ENCODE peak calls at places on chromosomes 3 and 15, in ten cellular contexts. K is A549, Z is stomach, X is H1, U is tibial nerve, N is GM12878, V is transverse colon, W is K562, L is SK-N-SH, Y is HepG2. B is an unnamed sample.
A peak's percentile ranks its signal among the peaks of the same experiment; 100 is the strongest.

GRCh38 chr15:89815769-89816168 is 1.1 kb upstream of the ANPEP start:
- DNase-seq in K (no peak), Z (no peak), X (no peak), U (no peak), N (no peak), V (no peak), W (no peak), L (no peak), Y (no peak), B (no peak)

GRCh38 chr3:11136871-11137626 is 17.2 kb upstream of the HRH1 start:
- DNase-seq in K (peak; percentile 100), Z (no peak), X (no peak), U (no peak), N (no peak), V (peak; percentile 37), W (peak; percentile 82), L (peak; percentile 88), Y (peak; percentile 40), B (peak; percentile 92)

GRCh38 chr3:184229424-184230080 is at the start of gene VWA5B2:
- DNase-seq in K (peak; percentile 80), Z (peak; percentile 73), X (no peak), U (no peak), N (no peak), V (peak; percentile 65), W (peak; percentile 87), L (peak; percentile 99), Y (peak; percentile 44), B (no peak)

GRCh38 chr3:176058856-176059255 is 1138.4 kb downstream of the TBL1XR1 start:
- DNase-seq in K (no peak), Z (no peak), X (no peak), U (no peak), N (no peak), V (no peak), W (no peak), L (no peak), Y (no peak), B (no peak)

GRCh38 chr3:184693011-184693975 is 18.6 kb downstream of the MAGEF1 start:
- DNase-seq in K (no peak), Z (no peak), X (no peak), U (no peak), N (no peak), V (no peak), W (no peak), L (peak; percentile 85), Y (no peak), B (no peak)

GRCh38 chr3:123038751-123039150 is 11.2 kb upstream of the SEMA5B start:
- DNase-seq in K (no peak), Z (no peak), X (no peak), U (no peak), N (no peak), V (no peak), W (no peak), L (no peak), Y (no peak), B (no peak)

GRCh38 chr3:102215166-102215565 is 219.6 kb upstream of the ZPLD1 start:
- DNase-seq in K (no peak), Z (no peak), X (no peak), U (no peak), N (no peak), V (no peak), W (no peak), L (no peak), Y (no peak), B (no peak)

GRCh38 chr3:31922962-31923361 is 58.1 kb downstream of the OSBPL10 start:
- DNase-seq in K (no peak), Z (no peak), X (no peak), U (no peak), N (no peak), V (no peak), W (no peak), L (no peak), Y (peak; percentile 83), B (no peak)

GRCh38 chr15:40934457-40934856 is 5.3 kb downstream of the DLL4 start:
- DNase-seq in K (no peak), Z (no peak), X (no peak), U (no peak), N (no peak), V (no peak), W (no peak), L (no peak), Y (no peak), B (no peak)

GRCh38 chr15:40936234-40936708 is 7.1 kb downstream of the DLL4 start:
- DNase-seq in K (no peak), Z (no peak), X (no peak), U (no peak), N (no peak), V (no peak), W (no peak), L (no peak), Y (no peak), B (no peak)

GRCh38 chr15:40937762-40938529 is 8.8 kb downstream of the DLL4 start:
- DNase-seq in K (peak; percentile 92), Z (no peak), X (no peak), U (no peak), N (no peak), V (peak; percentile 39), W (no peak), L (peak; percentile 75), Y (no peak), B (no peak)

GRCh38 chr15:40938530-40938870 is 9.4 kb downstream of the DLL4 start:
- DNase-seq in K (no peak), Z (no peak), X (no peak), U (no peak), N (no peak), V (no peak), W (no peak), L (no peak), Y (no peak), B (no peak)

DNA sequence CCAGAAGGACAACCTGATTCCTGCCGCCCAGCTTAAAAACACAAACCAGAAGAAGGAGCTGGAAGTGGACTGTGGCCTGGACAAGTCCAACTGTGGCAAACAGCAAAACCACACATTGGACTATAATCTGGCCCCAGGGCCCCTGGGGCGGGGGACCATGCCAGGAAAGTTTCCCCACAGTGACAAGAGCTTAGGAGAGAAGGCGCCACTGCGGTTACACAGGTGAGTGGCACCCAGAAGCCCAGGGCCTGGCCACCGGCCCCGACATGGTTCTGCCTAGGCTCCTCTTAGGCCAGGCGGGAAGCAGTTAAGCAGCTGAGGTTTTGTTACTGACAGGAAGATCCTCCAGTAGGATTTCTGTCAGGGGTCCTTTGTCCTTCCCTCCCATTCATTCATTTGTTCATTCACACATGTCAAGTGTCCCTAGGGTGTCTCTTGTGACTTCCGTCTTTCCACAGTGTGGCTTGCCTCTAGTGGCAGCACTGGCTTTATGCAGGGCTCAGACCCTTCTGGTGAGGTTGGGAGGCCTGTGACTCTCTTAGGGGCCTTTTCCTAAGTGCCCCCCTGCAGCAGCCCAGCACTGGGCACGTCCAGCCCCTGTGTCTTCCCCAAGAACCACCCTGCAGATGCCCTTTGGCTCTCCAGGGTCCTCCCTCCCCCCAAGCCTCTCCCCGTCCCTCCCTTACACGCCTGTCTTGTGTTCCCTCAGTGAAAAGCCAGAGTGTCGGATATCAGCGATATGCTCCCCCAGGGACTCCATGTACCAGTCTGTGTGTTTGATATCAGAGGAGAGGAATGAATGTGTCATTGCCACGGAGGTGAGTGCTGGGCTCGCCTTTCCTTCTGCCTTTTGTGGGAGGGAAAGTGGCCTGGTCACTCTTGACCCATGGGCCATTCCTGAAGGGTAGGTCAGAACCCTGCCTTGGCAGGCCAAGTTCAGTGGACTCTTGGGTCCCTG is 7.8 kb downstream of the DLL4 start:
- DNase-seq in K (no peak), Z (no peak), X (no peak), U (no peak), N (no peak), V (no peak), W (no peak), L (no peak), Y (peak; percentile 50), B (no peak)
- H3K4me1 ChIP-seq in K (peaks cover 25% of the 10 kb centered on the region), Z (peaks cover 13% of the 10 kb centered on the region), X (peaks cover 3% of the 10 kb centered on the region), U (peaks cover 12% of the 10 kb centered on the region), N (peaks cover 25% of the 10 kb centered on the region), V (peaks cover 39% of the 10 kb centered on the region), W (peaks cover 8% of the 10 kb centered on the region), L (peaks cover under 1% of the 10 kb centered on the region), Y (peaks cover 79% of the 10 kb centered on the region), B (peaks cover 5% of the 10 kb centered on the region)

GRCh38 chr3:37545479-37545878 is 316.2 kb upstream of the CTDSPL start:
- DNase-seq in K (no peak), Z (no peak), X (no peak), U (no peak), N (no peak), V (no peak), W (peak; percentile 68), L (peak; percentile 47), Y (no peak), B (no peak)

GRCh38 chr3:37543692-37544091 is 318.0 kb upstream of the CTDSPL start:
- DNase-seq in K (no peak), Z (no peak), X (no peak), U (no peak), N (no peak), V (no peak), W (no peak), L (no peak), Y (no peak), B (no peak)

GRCh38 chr3:37544869-37545352 is 316.8 kb upstream of the CTDSPL start:
- DNase-seq in K (no peak), Z (no peak), X (no peak), U (no peak), N (no peak), V (no peak), W (no peak), L (peak; percentile 63), Y (no peak), B (no peak)

GRCh38 chr3:37544105-37544504 is 317.6 kb upstream of the CTDSPL start:
- DNase-seq in K (no peak), Z (no peak), X (no peak), U (no peak), N (no peak), V (no peak), W (no peak), L (no peak), Y (no peak), B (no peak)

GRCh38 chr3:37546876-37547275 is 314.8 kb upstream of the CTDSPL start:
- DNase-seq in K (peak; percentile 49), Z (no peak), X (no peak), U (no peak), N (no peak), V (no peak), W (peak; percentile 45), L (peak; percentile 60), Y (peak; percentile 7), B (no peak)
- TF ChIP-seq CTCF in K (no peak), Z (no peak), X (no peak), U (no peak), N (peak; percentile 27), V (no peak), W (peak; percentile 38), L (peak; percentile 15), Y (peak; percentile 18), B (no peak)

DNA sequence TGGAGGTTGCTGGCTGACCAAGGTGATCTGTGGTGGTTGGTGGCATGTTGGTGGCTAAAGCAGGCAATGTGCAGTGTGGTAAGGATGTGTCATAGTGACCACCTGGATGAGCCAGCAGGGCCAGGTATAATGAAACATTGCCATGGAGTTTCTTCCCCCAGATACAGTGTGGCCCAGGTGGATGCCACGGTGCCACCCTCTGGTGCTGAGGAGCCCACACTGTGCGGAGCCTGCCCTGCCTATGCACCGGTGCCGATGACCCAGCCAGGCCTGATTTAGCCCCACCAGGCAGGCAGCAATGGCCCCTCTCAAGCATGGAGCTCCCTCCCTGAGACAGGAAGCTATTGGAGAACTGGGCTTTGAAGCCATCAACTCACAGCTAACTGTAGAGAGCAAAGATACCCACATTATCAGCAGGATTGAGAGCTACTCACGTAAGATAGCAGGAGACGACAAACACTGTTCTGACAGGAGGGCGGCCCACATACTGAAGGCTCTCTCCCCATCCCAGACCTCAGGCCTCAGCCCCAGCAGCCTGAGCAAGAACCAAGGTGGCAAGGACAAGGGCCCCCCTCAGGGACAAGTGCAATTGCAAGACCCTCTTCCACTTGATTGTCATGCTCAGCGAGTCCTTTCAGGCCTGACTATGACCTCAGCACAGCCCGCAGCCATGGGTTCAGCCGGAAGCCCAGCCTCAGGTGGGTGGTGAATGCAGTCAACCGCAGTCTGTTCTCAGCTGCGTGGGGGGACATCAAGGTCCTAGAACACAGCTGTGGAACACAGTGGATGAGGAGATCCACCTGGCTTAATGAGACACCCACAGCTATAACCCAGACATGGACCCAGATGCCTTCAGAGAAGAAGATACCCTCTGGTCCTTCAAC is 82.8 kb upstream of the CDV3 start:
- DNase-seq in K (no peak), Z (no peak), X (no peak), U (no peak), N (peak; percentile 76), V (peak; percentile 71), W (no peak), L (no peak), Y (no peak), B (no peak)
- TF ChIP-seq EP300 in K (no peak), Z (no peak), X (no peak), U (no peak), N (peak; percentile 80), V (no peak), W (no peak), L (no peak), Y (no peak), B (no peak)

GRCh38 chr15:99578809-99579208 is 13.0 kb downstream of the MEF2A start:
- DNase-seq in K (no peak), Z (no peak), X (no peak), U (no peak), N (no peak), V (no peak), W (no peak), L (no peak), Y (no peak), B (no peak)

GRCh38 chr15:99582508-99582960 is 16.8 kb downstream of the MEF2A start:
- DNase-seq in K (no peak), Z (no peak), X (no peak), U (no peak), N (no peak), V (no peak), W (no peak), L (no peak), Y (no peak), B (no peak)

GRCh38 chr15:99574502-99574901 is 8.7 kb downstream of the MEF2A start:
- DNase-seq in K (no peak), Z (no peak), X (no peak), U (no peak), N (no peak), V (no peak), W (no peak), L (no peak), Y (no peak), B (no peak)

GRCh38 chr15:99584081-99584600 is 18.4 kb downstream of the MEF2A start:
- DNase-seq in K (no peak), Z (no peak), X (no peak), U (no peak), N (no peak), V (no peak), W (no peak), L (no peak), Y (no peak), B (no peak)

DNA sequence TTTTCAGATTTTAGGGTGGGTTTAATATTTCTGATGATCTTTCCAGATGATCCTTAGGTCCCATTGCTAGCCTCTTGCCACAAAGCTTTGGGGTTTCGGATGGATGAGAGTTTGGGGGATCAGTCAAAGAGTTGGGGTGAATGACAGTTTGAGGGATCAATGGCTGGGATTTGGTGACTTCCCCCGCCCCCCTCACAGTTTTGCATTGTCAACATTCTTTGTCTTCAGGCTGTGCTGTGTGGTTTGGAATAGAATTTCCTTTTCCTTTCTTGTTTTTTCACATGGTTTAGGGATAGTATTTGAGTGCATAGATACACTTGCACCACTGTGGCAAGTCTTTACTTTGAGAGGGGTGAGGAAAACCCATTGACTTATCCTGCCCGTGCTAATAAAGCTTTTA is 14.3 kb downstream of the MEF2A start:
- DNase-seq in K (no peak), Z (no peak), X (no peak), U (no peak), N (no peak), V (no peak), W (no peak), L (no peak), Y (no peak), B (no peak)
- H3K4me1 ChIP-seq in K (no peaks in the 10 kb centered on the region), Z (peaks cover 72% of the 10 kb centered on the region), X (peaks cover 2% of the 10 kb centered on the region), U (peaks cover 13% of the 10 kb centered on the region), N (peaks cover 4% of the 10 kb centered on the region), V (peaks cover 59% of the 10 kb centered on the region), W (peaks cover 16% of the 10 kb centered on the region), L (no peaks in the 10 kb centered on the region), Y (no peaks in the 10 kb centered on the region), B (no peaks in the 10 kb centered on the region)